ENCODE peak calls at places on chromosomes 13 and 19, in six cellular contexts. H, T, C, E, D and O are unnamed samples. For H3K36me3, the result is how much of the 10 kb centered on the place peaks cover.

GRCh38 chr19:10110076-10110971 is 1.2 kb upstream of the P2RY11 start:
- DNase-seq in H (no peak), T (no peak), C (no peak), E (no peak), D (no peak), O (no peak)

GRCh38 chr13:97275775-97276501 is 53.8 kb downstream of the MBNL2 start:
- DNase-seq in H (no peak), T (no peak), C (no peak), E (no peak), D (no peak), O (no peak)

GRCh38 chr13:30463820-30464495 is 1.8 kb downstream of the HMGB1 start:
- DNase-seq in H (peak), T (peak), C (peak), E (peak), D (no peak), O (no peak)

GRCh38 chr19:17942582-17943283 is 9.9 kb downstream of the CCDC124 start:
- DNase-seq in H (peak), T (no peak), C (no peak), E (no peak), D (peak), O (no peak)

GRCh38 chr13:102913924-102914628 is 68.2 kb downstream of the ERCC5 start:
- DNase-seq in H (no peak), T (no peak), C (no peak), E (peak), D (no peak), O (no peak)

GRCh38 chr13:99496322-99497142 is 4.7 kb upstream of the TM9SF2 start:
- DNase-seq in H (peak), T (peak), C (peak), E (peak), D (no peak), O (no peak)

GRCh38 chr19:34067861-34068271 is 104.4 kb upstream of the LSM14A start:
- DNase-seq in H (no peak), T (peak), C (no peak), E (peak), D (no peak), O (no peak)

GRCh38 chr19:8731428-8732169 is 10.2 kb downstream of the OR2Z1 start:
- DNase-seq in H (peak), T (no peak), C (no peak), E (no peak), D (no peak), O (no peak)

GRCh38 chr13:91397595-91397994 is 826 bp upstream of the GPC5 start:
- DNase-seq in H (no peak), T (peak), C (no peak), E (no peak), D (no peak), O (no peak)

GRCh38 chr19:10692673-10693264 is 8.5 kb upstream of the QTRT1 start:
- DNase-seq in H (peak), T (no peak), C (no peak), E (no peak), D (no peak), O (no peak)

GRCh38 chr19:18629166-18630088 is 7.4 kb upstream of the KLHL26 start:
- DNase-seq in H (no peak), T (no peak), C (no peak), E (no peak), D (no peak), O (no peak)

GRCh38 chr19:55563261-55563690 is 17.4 kb downstream of the ZNF579 start:
- DNase-seq in H (no peak), T (no peak), C (no peak), E (no peak), D (no peak), O (no peak)

GRCh38 chr13:57408312-57408711 is 223.2 kb upstream of the PCDH17 start:
- DNase-seq in H (no peak), T (no peak), C (no peak), E (no peak), D (no peak), O (no peak)

GRCh38 chr13:28822161-28822560 is 2.0 kb downstream of the MTUS2 start:
- DNase-seq in H (no peak), T (no peak), C (no peak), E (no peak), D (no peak), O (no peak)

GRCh38 chr19:31725051-31725450 is 375.8 kb upstream of the TSHZ3 start:
- DNase-seq in H (peak), T (peak), C (no peak), E (no peak), D (no peak), O (no peak)

GRCh38 chr13:37752156-37752555 is 117.4 kb downstream of the TRPC4 start:
- DNase-seq in H (no peak), T (no peak), C (no peak), E (no peak), D (no peak), O (no peak)

GRCh38 chr19:41325947-41326706 is 16.2 kb downstream of the CCDC97 start:
- DNase-seq in H (no peak), T (peak), C (peak), E (peak), D (peak), O (no peak)

GRCh38 chr19:55487884-55488687 is at the start of gene SSC5D:
- DNase-seq in H (peak), T (no peak), C (no peak), E (peak), D (peak), O (no peak)

GRCh38 chr19:8684001-8684902 is 14.3 kb downstream of the ACTL9 start:
- DNase-seq in H (no peak), T (no peak), C (no peak), E (no peak), D (no peak), O (no peak)

GRCh38 chr13:23847545-23847944 is 41.7 kb downstream of the MIPEP start:
- DNase-seq in H (peak), T (no peak), C (no peak), E (no peak), D (no peak), O (no peak)

GRCh38 chr13:27383104-27383921 is 41.1 kb upstream of the GTF3A start:
- DNase-seq in H (peak), T (peak), C (no peak), E (no peak), D (no peak), O (no peak)

GRCh38 chr13:27556109-27556508 is 64.2 kb downstream of the LNX2 start:
- DNase-seq in H (no peak), T (no peak), C (no peak), E (peak), D (no peak), O (no peak)

GRCh38 chr13:21164631-21165030 is 11.7 kb downstream of the SKA3 start:
- DNase-seq in H (no peak), T (no peak), C (no peak), E (peak), D (no peak), O (no peak)

GRCh38 chr13:21719463-21719862 is 48.6 kb downstream of the FGF9 start:
- DNase-seq in H (no peak), T (no peak), C (no peak), E (no peak), D (no peak), O (no peak)

GRCh38 chr19:19205416-19206410 is 2.5 kb upstream of the NR2C2AP start:
- DNase-seq in H (peak), T (no peak), C (no peak), E (no peak), D (no peak), O (no peak)

GRCh38 chr13:52061587-52061986 is 37.1 kb downstream of the UTP14C start:
- DNase-seq in H (no peak), T (no peak), C (no peak), E (no peak), D (no peak), O (no peak)

GRCh38 chr13:51902776-51903175 is 41.0 kb downstream of the CCDC70 start:
- DNase-seq in H (no peak), T (no peak), C (no peak), E (no peak), D (no peak), O (no peak)

GRCh38 chr19:10553087-10553667 is 9.5 kb downstream of the ATG4D start:
- DNase-seq in H (no peak), T (no peak), C (no peak), E (no peak), D (no peak), O (no peak)

GRCh38 chr13:19958119-19959111 is at the start of gene ZMYM2:
- DNase-seq in H (peak), T (peak), C (peak), E (peak), D (peak), O (peak)
- H2BK120ac ChIP-seq in H (peak), T (peak), C (peak), E (no peak), D (no peak), O (peak)

GRCh38 chr13:33109801-33110200 is 93.6 kb downstream of the KL start:
- DNase-seq in H (peak), T (no peak), C (no peak), E (no peak), D (peak), O (no peak)

GRCh38 chr13:33110386-33110712 is 94.1 kb downstream of the KL start:
- DNase-seq in H (no peak), T (no peak), C (no peak), E (no peak), D (no peak), O (no peak)

GRCh38 chr13:33108620-33109019 is 92.4 kb downstream of the KL start:
- DNase-seq in H (no peak), T (no peak), C (no peak), E (peak), D (no peak), O (no peak)

GRCh38 chr13:33110713-33111413 is 94.6 kb downstream of the KL start:
- DNase-seq in H (no peak), T (peak), C (no peak), E (peak), D (no peak), O (no peak)

GRCh38 chr13:33109319-33109718 is 93.1 kb downstream of the KL start:
- DNase-seq in H (no peak), T (no peak), C (no peak), E (no peak), D (no peak), O (no peak)
- H3K36me3 ChIP-seq in H (under half), T (under half), C (half or more), E (half or more), D (under half), O (under half)

GRCh38 chr19:45099465-45100201 is 6.7 kb downstream of the PPP1R37 start:
- DNase-seq in H (no peak), T (no peak), C (no peak), E (peak), D (no peak), O (no peak)

GRCh38 chr19:45097450-45097775 is 4.4 kb downstream of the PPP1R37 start:
- DNase-seq in H (no peak), T (no peak), C (no peak), E (no peak), D (no peak), O (no peak)

GRCh38 chr19:45100202-45100600 is 7.2 kb downstream of the PPP1R37 start:
- DNase-seq in H (no peak), T (peak), C (no peak), E (no peak), D (no peak), O (no peak)

GRCh38 chr19:45097776-45098520 is 5.0 kb downstream of the PPP1R37 start:
- DNase-seq in H (peak), T (peak), C (peak), E (peak), D (no peak), O (no peak)

DNA sequence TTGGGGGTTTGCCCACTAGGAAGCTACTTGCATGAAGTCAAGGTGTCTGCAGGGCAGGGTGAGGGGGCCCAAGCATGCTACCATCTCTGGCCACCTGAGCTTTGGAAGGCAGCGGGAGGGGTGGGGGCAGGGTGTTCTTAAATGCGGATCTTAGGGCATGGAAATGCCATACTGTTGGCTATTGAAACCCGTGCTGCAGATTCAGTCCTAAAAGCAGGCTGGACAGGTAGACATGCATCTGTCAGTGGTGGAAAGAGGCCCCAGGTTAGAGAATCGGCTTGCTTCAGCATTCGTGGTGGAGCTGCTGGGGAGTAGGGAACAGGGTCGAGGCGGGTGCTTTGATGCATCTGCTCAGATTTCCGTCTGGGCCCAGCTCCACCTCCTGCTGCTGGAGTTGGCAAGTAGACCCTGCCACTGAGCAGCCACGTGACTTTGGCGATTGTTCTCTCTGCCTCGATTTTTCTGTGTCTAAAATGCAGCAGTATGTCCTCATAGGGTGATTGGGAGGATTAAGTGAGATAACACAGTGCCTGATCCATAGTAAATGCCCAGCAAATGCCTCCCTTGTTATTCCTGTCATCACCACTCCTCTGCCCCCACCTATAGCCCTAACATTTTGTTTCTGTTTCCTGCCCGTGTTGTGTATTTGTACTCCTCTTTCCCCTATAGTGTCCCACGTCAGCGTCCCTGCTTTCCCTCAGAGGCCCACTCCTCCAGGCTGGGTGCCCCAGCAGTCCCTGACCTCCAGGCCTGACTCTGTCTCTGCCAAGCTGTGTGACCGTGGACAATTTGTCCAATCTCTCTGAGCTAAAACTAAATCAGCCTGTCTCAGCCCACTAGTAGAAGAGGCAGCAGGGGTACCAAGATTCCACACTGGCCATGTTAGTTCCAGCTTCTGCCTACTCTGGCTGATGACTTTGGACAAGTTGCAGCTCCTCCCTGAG is 5.8 kb downstream of the PPP1R37 start:
- DNase-seq in H (no peak), T (no peak), C (no peak), E (peak), D (no peak), O (no peak)
- H3K23ac ChIP-seq in H (no peak), T (no peak), C (no peak), E (peak), D (no peak), O (no peak)

GRCh38 chr19:28424662-28425430 is 788.1 kb downstream of the UQCRFS1 start:
- DNase-seq in H (peak), T (no peak), C (no peak), E (no peak), D (no peak), O (no peak)

GRCh38 chr19:28422791-28423650 is 789.9 kb downstream of the UQCRFS1 start:
- DNase-seq in H (peak), T (no peak), C (no peak), E (no peak), D (no peak), O (no peak)

GRCh38 chr19:28422046-28422445 is 790.9 kb downstream of the UQCRFS1 start:
- DNase-seq in H (no peak), T (no peak), C (no peak), E (no peak), D (no peak), O (no peak)

GRCh38 chr19:28425431-28425931 is 787.5 kb downstream of the UQCRFS1 start:
- DNase-seq in H (peak), T (no peak), C (no peak), E (no peak), D (no peak), O (no peak)

DNA sequence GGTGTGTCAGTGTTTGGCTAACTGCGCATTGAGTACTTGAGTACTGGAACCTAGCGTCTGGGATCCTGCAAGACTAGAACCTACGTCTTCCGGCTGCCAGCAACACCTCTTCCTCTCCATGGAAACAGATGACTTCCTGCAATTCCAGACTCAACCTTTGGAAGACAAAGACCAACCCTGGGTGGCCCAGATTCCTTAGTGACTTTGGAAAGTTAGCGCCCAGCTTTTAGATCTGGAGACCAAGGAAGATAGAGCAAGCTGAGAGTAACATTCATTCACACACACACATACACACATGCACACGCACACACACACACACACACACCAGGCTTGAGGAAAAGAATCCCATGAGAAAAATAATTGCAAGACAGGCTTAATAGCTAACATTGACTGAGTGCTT is 788.9 kb downstream of the UQCRFS1 start:
- DNase-seq in H (peak), T (no peak), C (no peak), E (no peak), D (no peak), O (peak)
- H2BK120ac ChIP-seq in H (no peak), T (no peak), C (no peak), E (no peak), D (peak), O (no peak)

DNA sequence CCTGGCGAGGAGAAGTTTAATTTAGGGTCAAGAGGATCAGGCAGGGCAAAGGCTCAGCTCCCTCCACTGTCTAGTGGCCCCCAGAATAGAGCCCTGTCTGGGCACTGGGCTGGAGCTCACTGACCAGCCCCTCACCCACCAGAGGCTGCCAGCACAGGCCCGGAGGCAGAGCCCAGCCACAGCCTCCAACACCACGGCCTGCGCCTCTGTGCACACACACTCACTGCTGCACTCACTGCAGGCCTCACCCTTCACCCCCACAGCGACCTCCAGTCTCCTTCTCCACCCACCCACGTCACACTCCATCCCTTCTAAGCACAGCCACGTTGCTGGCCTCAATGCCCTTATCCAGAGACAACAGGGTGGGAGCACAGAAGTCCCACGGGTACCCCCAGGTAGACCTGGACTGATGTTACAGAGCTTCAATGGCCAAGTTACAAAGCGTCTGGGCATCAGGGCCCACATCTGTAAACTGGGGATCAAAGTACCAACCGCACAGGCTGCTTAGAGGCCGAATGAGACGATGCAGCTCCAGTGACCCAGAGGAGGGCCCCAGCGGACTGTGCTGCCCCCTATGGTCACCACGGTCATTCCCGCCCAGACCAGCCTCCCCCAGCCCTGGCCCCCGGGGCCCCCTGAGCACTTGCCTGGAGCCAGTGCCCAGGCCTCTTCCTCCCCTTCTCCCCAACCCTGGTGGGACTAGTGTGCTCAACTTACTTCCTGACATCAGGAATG is 4.5 kb upstream of the PRKD2 start:
- DNase-seq in H (no peak), T (no peak), C (no peak), E (no peak), D (peak), O (no peak)
- H3K36me3 ChIP-seq in H (under half), T (half or more), C (half or more), E (half or more), D (under half), O (half or more)

GRCh38 chr19:16470911-16471811 is 609 bp downstream of the EPS15L1 start:
- DNase-seq in H (peak), T (peak), C (peak), E (peak), D (peak), O (no peak)
- H3K23ac ChIP-seq in H (no peak), T (no peak), C (peak), E (peak), D (no peak), O (peak)

DNA sequence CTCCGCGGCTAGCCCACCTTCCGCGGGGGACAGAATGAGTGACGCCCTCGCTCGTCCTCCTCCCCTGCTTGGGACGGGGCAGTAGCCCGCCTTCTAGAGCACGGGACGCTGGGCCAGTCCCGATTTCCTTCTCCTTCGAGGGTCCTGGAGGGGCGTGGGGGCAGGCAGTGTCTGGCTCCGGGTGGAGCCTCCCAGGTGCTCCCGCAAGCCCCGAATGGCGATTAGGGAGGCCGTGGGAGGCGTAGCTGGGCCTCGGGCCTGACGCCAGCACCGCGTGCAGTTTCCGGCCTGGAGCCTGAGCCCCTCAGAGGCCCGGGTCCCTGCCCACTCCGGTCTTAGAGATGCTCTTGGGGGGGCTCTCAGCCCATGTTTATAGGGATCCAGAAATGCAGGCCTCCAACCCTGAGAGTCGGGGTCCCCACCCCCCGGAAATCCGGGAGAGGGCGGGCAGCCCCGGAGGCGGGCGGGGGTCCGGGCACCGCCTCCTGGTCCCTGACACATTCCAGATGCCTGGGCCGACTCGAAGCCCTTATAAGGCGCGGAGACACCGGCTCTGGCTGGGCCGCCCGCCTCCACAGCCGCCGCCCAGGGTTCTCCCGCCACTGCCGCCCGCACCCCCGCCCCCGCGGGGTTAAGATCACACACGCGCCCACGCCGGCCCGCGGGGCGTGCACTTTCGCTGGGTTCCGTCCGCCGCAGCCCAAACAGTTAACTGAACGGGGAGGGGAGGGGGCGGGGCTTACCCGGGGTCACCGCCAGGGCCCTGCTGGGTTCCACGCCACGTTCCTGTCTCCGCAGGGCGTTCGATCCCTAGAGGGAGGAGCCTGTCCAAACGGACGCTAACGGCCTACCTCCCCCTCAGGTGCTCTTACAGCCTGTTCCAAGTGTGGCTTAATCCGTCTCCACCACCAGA is 1.5 kb downstream of the MYADM start:
- DNase-seq in H (peak), T (peak), C (peak), E (peak), D (peak), O (peak)
- H2BK120ac ChIP-seq in H (peak), T (peak), C (peak), E (peak), D (no peak), O (no peak)